ENCODE peak calls at places on chromosome 13, in seven cellular contexts. K is upper lobe of left lung; V is fibroblast of lung; P is A549; B is left ventricle myocardium inferior; S is CD4-positive, CD25-positive, alpha-beta regulatory T cell; I is heart right ventricle. L is an unnamed sample. For H3K4me1, the result is how much of the 10 kb centered on the place peaks cover.

GRCh38 chr13:27813826-27814225 is 21.5 kb downstream of the GSX1 start:
- DNase-seq in K (no peak), V (no peak), P (no peak), B (no peak), S (no peak), I (no peak), L (no peak)

GRCh38 chr13:20442370-20442769 is 83.3 kb downstream of the CRYL1 start:
- DNase-seq in K (no peak), V (no peak), P (no peak), B (no peak), S (no peak), I (no peak), L (no peak)

GRCh38 chr13:95403349-95404140 is 102.3 kb upstream of the ABCC4 start:
- DNase-seq in K (no peak), V (no peak), P (no peak), B (no peak), S (no peak), I (peak), L (no peak)

GRCh38 chr13:49528161-49528560 is 32.4 kb downstream of the PHF11 start:
- DNase-seq in K (no peak), V (no peak), P (no peak), B (no peak), S (no peak), I (no peak), L (no peak)

GRCh38 chr13:83702021-83702420 is 180.3 kb downstream of the SLITRK1 start:
- DNase-seq in K (no peak), V (no peak), P (no peak), B (no peak), S (no peak), I (no peak), L (no peak)

GRCh38 chr13:96769874-96770273 is 224.4 kb downstream of the OXGR1 start:
- DNase-seq in K (no peak), V (no peak), P (no peak), B (no peak), S (no peak), I (no peak), L (no peak)

GRCh38 chr13:21234537-21234936 is 58.1 kb downstream of the MRPL57 start:
- DNase-seq in K (no peak), V (no peak), P (no peak), B (no peak), S (no peak), I (peak), L (no peak)

GRCh38 chr13:34162545-34162936 is 344.6 kb downstream of the RFC3 start:
- DNase-seq in K (no peak), V (peak), P (no peak), B (no peak), S (no peak), I (no peak), L (no peak)

GRCh38 chr13:107765724-107766436 is 449.5 kb downstream of the LIG4 start:
- DNase-seq in K (no peak), V (no peak), P (no peak), B (no peak), S (no peak), I (no peak), L (no peak)

GRCh38 chr13:73403362-73404150 is 344.8 kb downstream of the KLF5 start:
- DNase-seq in K (no peak), V (no peak), P (no peak), B (no peak), S (no peak), I (no peak), L (no peak)

GRCh38 chr13:110811751-110812110 is 98.2 kb downstream of the ING1 start:
- DNase-seq in K (no peak), V (no peak), P (no peak), B (no peak), S (no peak), I (no peak), L (no peak)

GRCh38 chr13:94227255-94227879 is 252.1 kb downstream of the DCT start:
- DNase-seq in K (no peak), V (no peak), P (no peak), B (no peak), S (no peak), I (no peak), L (no peak)

GRCh38 chr13:110425444-110425780 is 118.3 kb downstream of the COL4A2 start:
- DNase-seq in K (no peak), V (peak), P (no peak), B (no peak), S (no peak), I (no peak), L (no peak)

GRCh38 chr13:26679411-26679810 is 81.2 kb downstream of the GPR12 start:
- DNase-seq in K (no peak), V (peak), P (no peak), B (no peak), S (no peak), I (no peak), L (no peak)

GRCh38 chr13:113991191-113991669 is 17.4 kb upstream of the C13orf46 start:
- DNase-seq in K (no peak), V (no peak), P (no peak), B (no peak), S (no peak), I (no peak), L (peak)

GRCh38 chr13:91701975-91702374 is 303.6 kb downstream of the GPC5 start:
- DNase-seq in K (no peak), V (no peak), P (no peak), B (no peak), S (no peak), I (no peak), L (no peak)

GRCh38 chr13:33153421-33154381 is 131.9 kb downstream of the STARD13 start:
- DNase-seq in K (no peak), V (no peak), P (no peak), B (peak), S (no peak), I (peak), L (no peak)

GRCh38 chr13:48398450-48399095 is 14.3 kb downstream of the LPAR6 start:
- DNase-seq in K (no peak), V (no peak), P (no peak), B (no peak), S (no peak), I (no peak), L (no peak)

GRCh38 chr13:45506811-45507210 is 42.1 kb downstream of the COG3 start:
- DNase-seq in K (no peak), V (no peak), P (no peak), B (no peak), S (no peak), I (no peak), L (no peak)

GRCh38 chr13:45501175-45501526 is 36.4 kb downstream of the COG3 start:
- DNase-seq in K (no peak), V (no peak), P (no peak), B (no peak), S (no peak), I (no peak), L (no peak)

GRCh38 chr13:45500492-45501174 is 35.9 kb downstream of the COG3 start:
- DNase-seq in K (no peak), V (peak), P (no peak), B (no peak), S (no peak), I (no peak), L (no peak)

GRCh38 chr13:45503658-45504057 is 38.9 kb downstream of the COG3 start:
- DNase-seq in K (no peak), V (no peak), P (no peak), B (no peak), S (no peak), I (no peak), L (no peak)
- H3K4me1 ChIP-seq in K (under half), V (under half), P (under half), B (under half), S (under half), I (under half), L (under half)

GRCh38 chr13:66888698-66889097 is 341.4 kb downstream of the PCDH9 start:
- DNase-seq in K (no peak), V (peak), P (no peak), B (no peak), S (no peak), I (no peak), L (no peak)
- H3K4me1 ChIP-seq in K (under half), V (under half), P (under half), B (under half), S (under half), I (under half), L (under half)

DNA sequence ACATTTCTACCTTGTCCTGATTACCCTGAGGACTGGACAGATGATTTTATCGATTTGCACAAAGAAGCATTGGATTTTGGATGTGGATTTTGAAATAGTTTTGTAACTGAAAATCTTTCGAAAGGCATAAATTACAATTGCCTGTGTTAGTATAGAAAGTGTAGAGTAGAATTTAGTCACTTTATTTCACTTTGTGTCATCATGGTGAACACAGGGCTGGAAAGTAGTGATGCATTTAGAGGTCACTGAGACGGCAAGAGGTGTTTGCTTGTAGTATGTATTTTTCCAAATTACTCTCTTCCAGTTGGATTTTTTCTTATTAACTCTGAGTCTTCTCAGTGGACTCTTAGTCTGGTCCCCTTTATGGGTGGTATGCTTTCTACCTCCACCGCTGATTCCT is 326.0 kb downstream of the NALCN start:
- DNase-seq in K (no peak), V (no peak), P (no peak), B (no peak), S (no peak), I (no peak), L (no peak)
- H3K4me1 ChIP-seq in K (under half), V (under half), P (under half), B (under half), S (under half), I (under half), L (under half)

DNA sequence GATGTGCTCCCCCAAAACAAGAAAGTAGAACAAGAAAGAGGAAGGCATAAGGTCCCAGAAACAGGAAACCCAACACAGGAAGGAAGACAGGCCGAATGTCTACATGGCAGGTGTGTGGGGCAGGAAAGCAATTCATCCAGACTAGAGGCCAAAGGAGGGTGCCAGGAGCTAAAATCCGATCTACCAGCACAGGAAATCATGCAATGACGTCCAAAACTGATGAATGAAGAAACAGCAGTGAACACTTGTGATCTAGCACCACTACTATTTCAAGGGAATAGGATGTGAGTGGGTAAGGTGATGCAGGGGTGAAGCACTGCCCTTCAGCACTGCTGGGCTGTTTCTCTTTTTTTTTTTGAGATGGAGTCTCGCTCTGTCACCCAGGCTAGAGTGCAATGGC is 59.1 kb downstream of the DOCK9 start:
- DNase-seq in K (no peak), V (no peak), P (no peak), B (no peak), S (no peak), I (no peak), L (no peak)
- H3K4me1 ChIP-seq in K (under half), V (under half), P (under half), B (half or more), S (under half), I (under half), L (under half)

GRCh38 chr13:75363371-75363770 is 118.6 kb downstream of the TBC1D4 start:
- DNase-seq in K (no peak), V (no peak), P (no peak), B (no peak), S (no peak), I (no peak), L (no peak)
- H3K4me1 ChIP-seq in K (under half), V (under half), P (under half), B (half or more), S (under half), I (under half), L (under half)

GRCh38 chr13:99418663-99419140 is 82.6 kb upstream of the TM9SF2 start:
- DNase-seq in K (peak), V (no peak), P (no peak), B (no peak), S (no peak), I (no peak), L (no peak)
- H3K4me1 ChIP-seq in K (under half), V (under half), P (under half), B (under half), S (under half), I (under half), L (under half)

DNA sequence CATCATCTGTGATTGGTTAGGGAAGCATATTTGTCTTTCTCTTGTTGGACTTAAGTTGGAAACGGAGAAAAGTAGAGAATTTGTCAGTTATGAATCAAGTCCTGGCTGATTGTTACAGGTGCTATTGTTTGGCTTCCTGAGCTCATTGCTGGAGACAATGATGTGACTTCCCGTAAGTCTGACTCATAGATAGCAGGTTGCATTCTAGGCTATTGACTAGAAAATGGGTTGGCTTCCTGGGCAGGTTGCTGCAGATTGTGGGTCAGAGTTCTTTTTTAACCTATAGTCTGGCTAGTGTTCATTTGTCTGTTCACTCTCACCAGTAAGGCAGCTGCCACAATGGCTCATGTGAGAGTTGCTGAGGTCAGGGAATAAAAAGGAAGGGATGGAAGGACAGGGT is 101.5 kb downstream of the CCNA1 start:
- DNase-seq in K (no peak), V (no peak), P (no peak), B (no peak), S (no peak), I (no peak), L (no peak)
- H3K4me1 ChIP-seq in K (under half), V (under half), P (under half), B (under half), S (under half), I (under half), L (under half)

GRCh38 chr13:99220199-99220931 is 19.7 kb downstream of the UBAC2 start:
- DNase-seq in K (no peak), V (no peak), P (no peak), B (no peak), S (peak), I (no peak), L (no peak)

GRCh38 chr13:99218126-99218525 is 17.5 kb downstream of the UBAC2 start:
- DNase-seq in K (no peak), V (no peak), P (no peak), B (no peak), S (no peak), I (no peak), L (no peak)

GRCh38 chr13:99218969-99219368 is 18.3 kb downstream of the UBAC2 start:
- DNase-seq in K (no peak), V (no peak), P (no peak), B (no peak), S (peak), I (no peak), L (no peak)

GRCh38 chr13:99217461-99218101 is 16.9 kb downstream of the UBAC2 start:
- DNase-seq in K (no peak), V (no peak), P (no peak), B (no peak), S (no peak), I (no peak), L (no peak)

GRCh38 chr13:99218545-99218944 is 17.9 kb downstream of the UBAC2 start:
- DNase-seq in K (peak), V (no peak), P (no peak), B (peak), S (no peak), I (peak), L (no peak)
- H3K4me1 ChIP-seq in K (under half), V (under half), P (under half), B (half or more), S (half or more), I (under half), L (under half)

DNA sequence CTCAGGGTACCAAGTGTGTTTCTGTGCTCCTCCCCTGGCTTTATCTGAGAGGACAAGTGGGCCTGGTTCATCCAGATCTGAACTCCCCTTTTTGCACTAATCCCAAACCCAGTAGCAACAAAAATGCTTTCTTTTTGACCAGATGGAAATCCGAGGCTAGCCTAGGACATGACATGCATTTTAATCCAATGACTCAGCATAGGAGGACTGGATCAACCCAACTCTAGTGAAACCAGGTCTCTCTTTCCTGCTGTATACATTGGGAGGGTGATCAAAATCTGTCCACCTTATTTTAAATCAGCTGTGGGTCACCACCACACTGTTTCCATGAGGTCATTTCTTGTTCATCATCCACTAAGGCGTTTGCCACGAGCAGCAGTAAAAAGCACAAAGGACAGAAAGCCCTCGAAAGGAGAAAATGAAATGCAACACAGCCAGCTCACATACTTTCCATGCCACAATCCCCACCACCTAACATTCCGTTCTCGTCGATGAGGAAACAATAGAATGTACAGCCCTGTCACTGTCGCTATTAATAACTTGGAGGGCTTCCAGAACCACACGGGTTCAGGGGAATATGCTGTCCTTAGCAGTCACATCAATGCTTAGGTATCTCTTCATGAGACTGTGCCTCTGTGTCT is 543.0 kb downstream of the IRS2 start:
- DNase-seq in K (no peak), V (peak), P (peak), B (no peak), S (no peak), I (peak), L (no peak)
- H3K4me1 ChIP-seq in K (under half), V (under half), P (under half), B (under half), S (under half), I (under half), L (under half)

L was measured in aorta.